ENCODE peak calls at places on chromosomes 5 and 9, in seven cellular contexts. C, H, X, F, L, A and V are unnamed samples.
A peak's percentile ranks its signal among the peaks of the same experiment; 100 is the strongest.

GRCh38 chr5:72328172-72328571 is 8.0 kb downstream of the PTCD2 start:
- DNase-seq in C (no peak), F (no peak), A (no peak), X (peak; percentile 88), L (no peak), H (no peak), V (no peak)

GRCh38 chr5:10328323-10328722 is 20.6 kb upstream of the CMBL start:
- DNase-seq in H (no peak), C (no peak), L (no peak), X (no peak), A (no peak), F (no peak), V (no peak)

GRCh38 chr5:107560377-107560776 is 110.4 kb downstream of the EFNA5 start:
- DNase-seq in H (no peak), C (no peak), L (no peak), X (no peak), A (no peak), F (no peak), V (no peak)

GRCh38 chr5:74149395-74149794 is 491.1 kb downstream of the ENC1 start:
- DNase-seq in F (no peak), L (peak; percentile 17), H (no peak), X (no peak), C (no peak), A (peak; percentile 45), V (no peak)

GRCh38 chr5:123754903-123755302 is 242.9 kb downstream of the CSNK1G3 start:
- DNase-seq in A (no peak), H (no peak), L (no peak), F (no peak), X (no peak), C (no peak), V (no peak)

GRCh38 chr9:79912641-79913040 is 340.9 kb downstream of the TLE4 start:
- DNase-seq in L (no peak), H (no peak), X (no peak), F (no peak), A (no peak), C (no peak), V (no peak)

GRCh38 chr5:52989781-52990530 is 804 bp downstream of the ITGA2 start:
- DNase-seq in L (peak; percentile 72), C (peak; percentile 77), F (peak; percentile 39), A (peak; percentile 64), H (no peak), X (no peak), V (no peak)

GRCh38 chr5:76592692-76593091 is 30.5 kb downstream of the F2RL2 start:
- DNase-seq in A (no peak), L (no peak), X (no peak), H (no peak), F (no peak), C (no peak), V (no peak)

GRCh38 chr9:227882-228281 is 13.2 kb downstream of the DOCK8 start:
- DNase-seq in F (no peak), X (no peak), L (no peak), A (no peak), C (no peak), H (no peak), V (no peak)

GRCh38 chr5:58499951-58500350 is 8.7 kb downstream of the GAPT start:
- DNase-seq in H (no peak), L (no peak), C (no peak), F (no peak), X (no peak), A (no peak), V (no peak)

GRCh38 chr5:180353226-180353962 is at the start of gene GFPT2:
- DNase-seq in X (peak; percentile 35), L (peak; percentile 63), F (peak; percentile 88), C (peak; percentile 94), H (peak; percentile 67), A (peak; percentile 56), V (no peak)

GRCh38 chr5:83368317-83368716 is 103.2 kb upstream of the VCAN start:
- DNase-seq in A (peak; percentile 74), F (no peak), X (no peak), H (no peak), C (no peak), L (no peak), V (no peak)

GRCh38 chr9:133443982-133444381 is 15.8 kb upstream of the CACFD1 start:
- DNase-seq in L (no peak), F (no peak), C (no peak), H (no peak), X (no peak), A (no peak), V (no peak)

GRCh38 chr5:133052317-133053175 is 733 bp downstream of the HSPA4 start:
- DNase-seq in A (peak; percentile 57), C (peak; percentile 90), F (peak; percentile 64), X (no peak), L (peak; percentile 82), H (peak; percentile 5), V (peak; percentile 5)

GRCh38 chr9:16385590-16386578 is 484.6 kb downstream of the BNC2 start:
- DNase-seq in H (no peak), C (no peak), F (no peak), A (peak; percentile 85), X (no peak), L (no peak), V (no peak)

GRCh38 chr5:140327589-140327988 is 18.8 kb downstream of the HBEGF start:
- DNase-seq in F (no peak), H (no peak), C (no peak), X (no peak), L (no peak), A (no peak), V (no peak)

GRCh38 chr9:109652971-109653370 is 127.0 kb upstream of the PALM2AKAP2 start:
- DNase-seq in L (no peak), F (no peak), H (no peak), C (no peak), X (no peak), A (peak; percentile 33), V (no peak)

GRCh38 chr5:135834639-135835529 is at the start of gene SLC25A48:
- DNase-seq in F (peak; percentile 86), X (peak; percentile 67), L (peak; percentile 81), A (no peak), H (no peak), C (peak; percentile 79), V (no peak)

GRCh38 chr5:40834391-40834848 is 602 bp downstream of the RPL37 start:
- DNase-seq in C (no peak), F (no peak), L (peak; percentile 46), X (no peak), H (peak; percentile 64), A (no peak), V (no peak)